ENCODE peak calls at places on chromosome 6, in seven cellular contexts. A, O, L, M, W, K and J are unnamed samples.

GRCh38 chr6:118382126-118382525 is 166.0 kb upstream of the PLN start:
- DNase-seq in A (no peak), O (no peak), L (no peak), M (no peak), W (no peak), K (no peak), J (no peak)

GRCh38 chr6:126527016-126527606 is 187.2 kb downstream of the CENPW start:
- DNase-seq in A (no peak), O (no peak), L (no peak), M (no peak), W (no peak), K (no peak), J (no peak)

GRCh38 chr6:127343753-127344659 is 597 bp upstream of the ECHDC1 start:
- DNase-seq in A (no peak), O (no peak), L (no peak), M (peak), W (no peak), K (no peak), J (no peak)

GRCh38 chr6:156107514-156108150 is 652.0 kb upstream of the NOX3 start:
- DNase-seq in A (no peak), O (no peak), L (no peak), M (no peak), W (peak), K (no peak), J (no peak)

GRCh38 chr6:105317607-105318533 is 85.0 kb downstream of the PREP start:
- DNase-seq in A (no peak), O (no peak), L (no peak), M (no peak), W (no peak), K (no peak), J (no peak)

GRCh38 chr6:47478233-47479155 is 905 bp downstream of the CD2AP start:
- DNase-seq in A (no peak), O (no peak), L (peak), M (peak), W (no peak), K (peak), J (no peak)

GRCh38 chr6:121867095-121867494 is 431.6 kb downstream of the GJA1 start:
- DNase-seq in A (no peak), O (no peak), L (no peak), M (no peak), W (no peak), K (no peak), J (no peak)

GRCh38 chr6:41066867-41067304 is 5.3 kb downstream of the OARD1 start:
- DNase-seq in A (peak), O (peak), L (peak), M (peak), W (peak), K (peak), J (no peak)

GRCh38 chr6:166459272-166459671 is 76.5 kb upstream of the MPC1 start:
- DNase-seq in A (no peak), O (no peak), L (no peak), M (no peak), W (no peak), K (no peak), J (no peak)

GRCh38 chr6:37477656-37478435 is 21.8 kb downstream of the CCDC167 start:
- DNase-seq in A (no peak), O (no peak), L (no peak), M (no peak), W (no peak), K (no peak), J (no peak)

GRCh38 chr6:148868314-148868713 is 121.5 kb downstream of the UST start:
- DNase-seq in A (no peak), O (no peak), L (no peak), M (peak), W (no peak), K (no peak), J (no peak)

GRCh38 chr6:96522469-96523009 is 933 bp downstream of the UFL1 start:
- DNase-seq in A (no peak), O (no peak), L (no peak), M (peak), W (no peak), K (no peak), J (no peak)

GRCh38 chr6:26195924-26196845 is 109.0 kb downstream of the HFE start:
- DNase-seq in A (no peak), O (no peak), L (no peak), M (peak), W (no peak), K (no peak), J (no peak)

GRCh38 chr6:148757944-148758343 is 11.1 kb downstream of the UST start:
- DNase-seq in A (no peak), O (no peak), L (no peak), M (no peak), W (no peak), K (no peak), J (no peak)

GRCh38 chr6:169791721-169792131 is 40.3 kb downstream of the ERMARD start:
- DNase-seq in A (no peak), O (no peak), L (no peak), M (no peak), W (no peak), K (no peak), J (peak)

GRCh38 chr6:20703049-20703448 is 168.8 kb downstream of the CDKAL1 start:
- DNase-seq in A (no peak), O (no peak), L (no peak), M (no peak), W (no peak), K (no peak), J (no peak)

GRCh38 chr6:148422085-148422484 is 79.4 kb downstream of the SASH1 start:
- DNase-seq in A (no peak), O (no peak), L (no peak), M (no peak), W (no peak), K (no peak), J (no peak)

GRCh38 chr6:149231786-149232185 is 85.7 kb upstream of the TAB2 start:
- DNase-seq in A (peak), O (no peak), L (no peak), M (peak), W (no peak), K (no peak), J (no peak)

GRCh38 chr6:125918681-125919566 is 37.6 kb upstream of the HINT3 start:
- DNase-seq in A (peak), O (no peak), L (peak), M (peak), W (peak), K (peak), J (no peak)

GRCh38 chr6:122712093-122712863 is 67.2 kb upstream of the FABP7 start:
- DNase-seq in A (no peak), O (no peak), L (no peak), M (peak), W (no peak), K (no peak), J (no peak)

GRCh38 chr6:68653706-68654089 is 18.6 kb downstream of the ADGRB3 start:
- DNase-seq in A (no peak), O (no peak), L (no peak), M (no peak), W (no peak), K (no peak), J (no peak)
- H3K4me3 ChIP-seq in A (no peak), O (no peak), L (no peak), M (no peak), W (no peak), K (no peak), J (no peak)

GRCh38 chr6:165232277-165232654 is 77.1 kb downstream of the C6orf118 start:
- DNase-seq in A (no peak), O (no peak), L (no peak), M (no peak), W (no peak), K (no peak), J (no peak)

GRCh38 chr6:165231177-165231576 is 78.2 kb downstream of the C6orf118 start:
- DNase-seq in A (no peak), O (no peak), L (no peak), M (no peak), W (no peak), K (no peak), J (no peak)

GRCh38 chr6:165233089-165233488 is 76.3 kb downstream of the C6orf118 start:
- DNase-seq in A (no peak), O (no peak), L (no peak), M (no peak), W (no peak), K (no peak), J (no peak)

GRCh38 chr6:165229216-165229615 is 80.2 kb downstream of the C6orf118 start:
- DNase-seq in A (no peak), O (no peak), L (no peak), M (no peak), W (no peak), K (no peak), J (no peak)

DNA sequence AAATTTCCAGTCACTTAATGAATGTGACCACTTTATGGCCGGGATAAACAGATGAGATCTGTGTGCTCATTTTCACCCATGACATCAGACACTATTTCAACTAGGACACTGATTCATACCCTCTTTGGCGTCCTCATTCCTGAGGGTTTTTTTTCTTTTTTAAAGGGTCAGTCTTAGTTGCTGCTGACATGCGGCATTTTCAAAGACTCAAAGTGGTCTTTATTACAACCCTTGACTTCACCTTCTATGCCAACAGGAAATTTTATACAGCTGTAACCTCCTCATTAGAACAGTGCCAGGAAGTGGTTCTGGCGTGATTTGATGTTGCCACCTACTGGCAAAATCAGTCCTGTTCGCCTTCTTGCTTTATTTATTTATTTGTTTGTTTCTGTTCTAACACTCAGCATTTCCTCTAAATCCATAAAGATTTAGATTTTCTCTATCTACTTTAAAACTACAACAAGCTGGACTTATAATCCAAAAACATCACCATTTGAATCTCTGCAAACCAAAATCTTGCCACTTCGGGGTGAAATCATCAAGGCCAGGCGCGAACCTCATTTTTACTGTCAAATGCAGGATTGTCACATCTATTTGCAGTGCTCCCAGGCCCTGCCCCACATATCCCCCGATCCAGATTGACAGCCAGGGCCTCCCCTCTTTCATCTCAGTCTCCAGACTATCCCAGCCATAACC is 77.7 kb downstream of the C6orf118 start:
- DNase-seq in A (no peak), O (no peak), L (peak), M (no peak), W (no peak), K (no peak), J (no peak)
- TF ChIP-seq CTCF in A (no peak), O (peak), L (peak), M (no peak), W (no peak), K (peak), J (no peak)

GRCh38 chr6:43021270-43022047 is at the start of gene RRP36:
- DNase-seq in A (peak), O (peak), L (peak), M (peak), W (peak), K (peak), J (no peak)
- TF ChIP-seq POLR2A in A (no peak), O (peak), L (peak), M (no peak), W (no peak), K (no peak), J (no peak)

GRCh38 chr6:142854589-142855488 is 90.1 kb downstream of the HIVEP2 start:
- DNase-seq in A (no peak), O (no peak), L (no peak), M (no peak), W (no peak), K (no peak), J (no peak)
- H3K4me3 ChIP-seq in A (no peak), O (no peak), L (no peak), M (no peak), W (no peak), K (no peak), J (no peak)

GRCh38 chr6:115271434-115271833 is 789.3 kb downstream of the FRK start:
- DNase-seq in A (no peak), O (no peak), L (no peak), M (no peak), W (no peak), K (no peak), J (no peak)
- TF ChIP-seq CTCF in A (no peak), O (no peak), L (no peak), M (no peak), W (no peak), K (no peak), J (no peak)

DNA sequence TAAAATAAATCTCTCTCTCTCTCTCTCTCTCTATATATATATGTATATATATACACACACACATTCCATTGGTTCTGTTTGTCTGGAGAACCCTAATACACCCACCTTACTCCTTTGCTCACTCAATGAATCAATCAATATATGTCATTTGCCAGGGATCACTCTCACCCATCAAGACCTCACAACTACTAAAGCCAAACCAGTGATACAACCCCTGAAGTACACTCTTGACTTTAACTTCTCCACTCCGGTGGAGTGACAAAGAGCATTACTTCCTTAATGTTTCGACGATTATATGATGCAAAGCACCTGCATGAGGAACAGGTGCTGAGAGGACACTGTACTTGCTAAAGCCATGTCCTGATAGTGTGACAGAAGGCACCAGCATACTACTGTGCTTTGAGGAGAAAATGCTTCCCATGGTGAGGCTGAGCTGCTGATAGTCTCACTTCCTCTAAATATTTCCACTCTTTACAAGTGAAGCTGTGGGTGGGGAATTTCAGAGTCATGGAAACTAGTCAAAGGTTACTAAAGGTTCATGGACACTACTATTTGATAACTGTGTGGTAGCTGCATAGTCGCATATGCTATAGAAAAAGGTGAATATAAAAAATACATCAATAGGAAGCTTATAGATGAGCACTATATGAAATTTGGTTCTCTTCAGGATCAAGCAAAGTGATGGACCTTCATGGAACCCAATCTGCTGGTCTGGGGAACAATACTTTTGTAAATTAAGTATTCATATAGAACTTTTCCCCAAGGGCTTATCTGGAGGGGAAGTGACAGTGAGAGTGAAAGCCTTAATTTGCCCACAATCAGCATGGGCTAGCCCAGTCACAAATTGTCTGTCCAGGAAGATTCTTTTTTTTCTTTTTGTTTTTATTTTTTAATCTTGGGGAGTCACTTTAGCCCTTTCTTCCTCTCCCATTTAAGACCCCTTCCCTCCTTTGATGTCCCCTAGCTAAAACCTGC is 141.9 kb upstream of the NEDD9 start:
- DNase-seq in A (no peak), O (no peak), L (no peak), M (no peak), W (no peak), K (no peak), J (no peak)
- TF ChIP-seq POLR2A in A (no peak), O (no peak), L (no peak), M (no peak), W (no peak), K (no peak), J (no peak)

DNA sequence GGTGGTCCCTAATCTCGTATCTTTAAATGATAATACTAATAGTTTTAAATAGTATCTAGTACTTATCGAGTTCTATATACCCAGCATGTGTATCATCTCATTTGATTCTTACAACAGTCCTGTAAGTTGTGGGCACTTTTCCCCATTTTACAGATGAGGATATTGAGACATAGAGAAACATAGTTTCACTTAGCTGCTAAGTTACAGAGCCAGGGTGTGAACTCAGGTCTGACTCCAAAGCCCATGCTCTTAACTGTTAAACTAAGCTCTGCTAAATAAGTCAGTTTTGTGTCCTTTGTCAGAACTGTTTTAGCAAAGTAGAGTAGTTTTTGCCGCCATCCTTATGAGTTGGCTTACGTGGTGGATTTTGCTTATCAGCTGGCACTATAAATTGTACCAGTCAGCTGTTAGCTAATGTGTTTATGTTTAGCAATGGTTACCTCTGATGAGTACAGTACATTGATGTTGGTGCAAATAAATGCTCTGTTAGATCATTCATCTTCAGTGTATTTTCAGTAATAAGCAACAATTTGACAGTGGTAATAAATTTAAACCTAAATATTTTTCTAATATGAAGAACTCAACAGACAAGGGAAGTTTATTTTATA is 12.1 kb downstream of the OGFRL1 start:
- DNase-seq in A (no peak), O (no peak), L (no peak), M (no peak), W (no peak), K (no peak), J (no peak)
- H3K4me3 ChIP-seq in A (no peak), O (no peak), L (no peak), M (no peak), W (no peak), K (no peak), J (no peak)

GRCh38 chr6:81241717-81242116 is 510.8 kb downstream of the TENT5A start:
- DNase-seq in A (no peak), O (no peak), L (peak), M (peak), W (no peak), K (no peak), J (no peak)
- TF ChIP-seq CTCF in A (no peak), O (peak), L (no peak), M (peak), W (no peak), K (peak), J (no peak)